ENCODE peak calls at places on chromosomes 3 and 15, in five cellular contexts. T is body of pancreas, K is WERI-Rb-1, E is HepG2, C is pancreas. P is an unnamed sample.
A peak's percentile ranks its signal among the peaks of the same experiment; 100 is the strongest.

GRCh38 chr3:197478746-197479668 is 76.8 kb downstream of the BDH1 start:
- DNase-seq in T (peak; percentile 32), C (no peak), E (no peak), K (no peak), P (no peak)

GRCh38 chr15:31387101-31387482 is 60.5 kb downstream of the KLF13 start:
- DNase-seq in C (no peak), E (no peak), K (no peak), T (no peak), P (no peak)

GRCh38 chr15:62850791-62851291 is 191.7 kb upstream of the TPM1 start:
- DNase-seq in C (no peak), K (no peak), E (peak; percentile 83), T (no peak), P (no peak)

GRCh38 chr15:44029940-44030568 is 165.0 kb downstream of the FRMD5 start:
- DNase-seq in E (no peak), C (no peak), T (no peak), K (no peak), P (no peak)

GRCh38 chr3:82791241-82791640 is 1029.8 kb upstream of the GBE1 start:
- DNase-seq in K (no peak), T (no peak), C (no peak), E (no peak), P (peak; percentile 64)

GRCh38 chr15:39194431-39194830 is 386.4 kb upstream of the THBS1 start:
- DNase-seq in T (no peak), C (no peak), K (no peak), E (no peak), P (no peak)

GRCh38 chr3:194852836-194853508 is 167.3 kb downstream of the FAM43A start:
- DNase-seq in T (no peak), K (no peak), E (no peak), C (no peak), P (no peak)

GRCh38 chr3:175702956-175703355 is 843.8 kb downstream of the NAALADL2 start:
- DNase-seq in K (no peak), E (no peak), C (no peak), T (no peak), P (no peak)

GRCh38 chr15:101022876-101023275 is 103.7 kb downstream of the LRRK1 start:
- DNase-seq in T (no peak), C (no peak), E (no peak), K (peak; percentile 34), P (peak; percentile 26)

GRCh38 chr3:97990624-97991277 is 18.5 kb upstream of the RIOX2 start:
- DNase-seq in C (no peak), T (no peak), E (no peak), K (no peak), P (no peak)

GRCh38 chr15:61314443-61314842 is 85.3 kb upstream of the RORA start:
- DNase-seq in K (no peak), T (no peak), C (no peak), E (no peak), P (no peak)

GRCh38 chr3:4982773-4983738 is 3.8 kb downstream of the BHLHE40 start:
- DNase-seq in C (peak; percentile 38), T (peak; percentile 22), K (no peak), E (no peak), P (no peak)

GRCh38 chr15:62344806-62345539 is 179.9 kb upstream of the C2CD4B start:
- DNase-seq in K (peak; percentile 84), C (peak; percentile 47), T (peak; percentile 88), E (peak; percentile 77), P (no peak)

GRCh38 chr3:17740703-17741102 is 1.7 kb downstream of the TBC1D5 start:
- DNase-seq in C (no peak), T (peak; percentile 28), K (no peak), E (peak; percentile 92), P (no peak)

GRCh38 chr3:33089515-33089914 is 7.4 kb downstream of the GLB1 start:
- DNase-seq in E (no peak), K (no peak), T (no peak), C (no peak), P (no peak)

GRCh38 chr3:131591394-131591990 is 88.7 kb upstream of the MRPL3 start:
- DNase-seq in K (no peak), T (no peak), E (no peak), C (no peak), P (no peak)

GRCh38 chr15:48602358-48603122 is 43.0 kb downstream of the FBN1 start:
- DNase-seq in K (no peak), T (no peak), C (no peak), E (no peak), P (no peak)

GRCh38 chr3:51388286-51389029 is 2.6 kb upstream of the RBM15B start:
- DNase-seq in T (peak; percentile 18), E (peak; percentile 45), K (no peak), C (no peak), P (peak; percentile 54)

GRCh38 chr15:94912760-94913159 is 681.4 kb downstream of the MCTP2 start:
- DNase-seq in E (no peak), T (no peak), C (no peak), K (no peak), P (no peak)
- H3K27ac ChIP-seq in E (no peak overlapping the region), T (no peak overlapping the region), C (no peak overlapping the region), K (no peak overlapping the region), P (no peak overlapping the region)

GRCh38 chr3:112090899-112091586 is 4.9 kb downstream of the C3orf52 start:
- DNase-seq in E (no peak), C (peak; percentile 31), K (no peak), T (peak; percentile 66), P (no peak)
- H3K27ac ChIP-seq in E (no peak overlapping the region), C (peak overlapping the region; percentile 89), K (no peak overlapping the region), T (peak overlapping the region; percentile 81), P (no peak overlapping the region)

DNA sequence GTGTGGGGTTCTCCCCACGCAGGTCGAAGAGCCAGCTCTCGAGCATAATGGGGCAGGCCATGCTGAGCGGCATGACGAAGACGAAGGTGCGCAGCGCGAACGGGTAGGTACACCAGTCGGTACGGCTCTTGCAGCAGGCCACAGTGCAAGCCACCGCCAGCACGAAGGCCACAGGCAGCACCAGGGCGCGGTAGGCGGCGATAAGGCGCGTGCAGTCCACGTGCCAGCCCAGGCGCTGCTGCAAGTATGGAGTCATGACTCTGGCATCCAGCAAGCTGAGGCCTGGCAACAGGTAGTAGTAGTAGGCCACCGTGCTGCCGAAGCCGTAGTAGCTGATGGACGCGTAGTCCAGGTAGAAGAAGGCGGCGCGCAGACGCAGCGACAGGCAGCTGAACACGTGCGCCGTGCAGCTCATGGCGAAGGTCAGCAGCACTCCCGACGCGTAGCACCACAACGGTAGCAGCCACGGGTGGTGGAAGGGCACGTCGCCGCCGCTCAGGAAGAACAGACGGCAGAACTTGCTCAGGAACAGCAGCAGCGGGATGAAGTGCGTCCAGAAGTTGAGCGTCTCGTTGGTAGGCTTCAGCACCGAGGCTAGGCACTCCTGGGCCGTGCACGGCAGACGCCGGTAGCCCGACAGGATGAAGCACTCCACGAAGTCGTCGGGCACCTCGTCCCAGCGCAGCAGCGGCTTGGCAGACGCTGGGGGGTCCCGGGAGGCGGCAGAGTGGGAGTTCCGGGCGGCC is 781 bp downstream of the PAQR9 start:
- DNase-seq in T (no peak), C (no peak), E (no peak), K (peak; percentile 17), P (peak; percentile 71)
- H3K27ac ChIP-seq in T (no peak overlapping the region), C (no peak overlapping the region), E (peak overlapping the region; percentile 68), K (peak overlapping the region; percentile 84), P (no peak overlapping the region)

GRCh38 chr3:123104550-123104949 is 37.7 kb downstream of the PDIA5 start:
- DNase-seq in E (no peak), C (no peak), K (no peak), T (no peak), P (no peak)
- H3K27ac ChIP-seq in E (no peak overlapping the region), C (no peak overlapping the region), K (peak overlapping the region; percentile 59), T (no peak overlapping the region), P (no peak overlapping the region)

DNA sequence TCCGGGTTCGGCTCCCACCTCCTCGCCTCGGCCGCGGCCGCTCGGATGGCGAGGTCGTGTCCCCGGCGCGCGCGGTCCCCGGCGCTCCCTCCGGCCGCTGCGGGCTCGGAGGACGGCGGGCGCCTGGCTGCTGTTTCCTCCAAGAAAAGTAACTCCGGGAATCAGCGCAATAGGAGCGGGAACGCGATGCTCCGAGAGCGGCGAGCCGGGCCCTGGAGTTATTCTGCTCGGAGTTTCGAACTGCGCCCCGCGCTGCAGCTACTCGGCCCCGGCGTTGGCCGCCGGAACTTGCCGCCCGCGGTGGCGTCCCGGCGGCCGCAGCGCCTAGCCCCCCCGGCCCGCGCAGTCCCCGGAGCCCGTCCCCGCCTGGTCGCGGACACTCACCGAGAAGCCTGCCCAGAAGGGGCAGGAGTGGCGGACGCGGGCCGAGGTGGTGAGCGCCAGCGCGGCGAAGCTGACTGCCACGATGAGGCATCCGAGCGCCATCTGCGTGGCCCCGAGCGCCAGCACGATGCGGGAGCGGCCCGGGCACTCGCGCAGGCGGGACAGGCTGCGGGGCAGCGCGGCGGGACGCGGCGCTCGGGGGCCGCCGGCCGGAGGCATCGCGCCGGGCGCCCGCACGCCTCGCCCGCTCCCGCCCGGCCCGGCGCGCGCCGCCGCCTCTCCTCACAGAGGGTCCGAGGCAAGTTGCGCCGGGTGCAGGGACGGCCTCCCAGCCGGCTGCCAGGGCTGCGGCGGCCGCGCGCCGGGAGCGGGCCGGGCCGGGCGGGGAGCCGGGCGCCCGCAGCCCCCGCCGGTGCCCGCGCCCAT is 251.9 kb downstream of the TJP1 start:
- DNase-seq in T (peak; percentile 31), E (no peak), K (peak; percentile 14), C (peak; percentile 48), P (peak; percentile 72)
- H3K27ac ChIP-seq in T (peak overlapping the region; percentile 32), E (no peak overlapping the region), K (no peak overlapping the region), C (peak overlapping the region; percentile 66), P (no peak overlapping the region)

GRCh38 chr15:55257933-55258332 is 31.7 kb downstream of the RAB27A start:
- DNase-seq in E (no peak), K (no peak), T (no peak), C (no peak), P (no peak)

GRCh38 chr15:55257014-55257670 is 32.5 kb downstream of the RAB27A start:
- DNase-seq in K (no peak), C (no peak), T (no peak), E (no peak), P (no peak)

GRCh38 chr15:55254916-55255679 is 34.5 kb downstream of the RAB27A start:
- DNase-seq in E (no peak), T (no peak), K (no peak), C (no peak), P (no peak)

GRCh38 chr15:55255714-55256113 is 33.9 kb downstream of the RAB27A start:
- DNase-seq in T (no peak), K (no peak), E (no peak), C (no peak), P (no peak)

GRCh38 chr15:55256281-55257013 is 33.2 kb downstream of the RAB27A start:
- DNase-seq in K (no peak), E (peak; percentile 5), T (no peak), C (no peak), P (no peak)
- H3K27ac ChIP-seq in K (no peak overlapping the region), E (no peak overlapping the region), T (no peak overlapping the region), C (no peak overlapping the region), P (no peak overlapping the region)

GRCh38 chr3:172155880-172156279 is 116.5 kb downstream of the FNDC3B start:
- DNase-seq in K (no peak), T (no peak), E (no peak), C (no peak), P (no peak)
- H3K27ac ChIP-seq in K (no peak overlapping the region), T (no peak overlapping the region), E (peak overlapping the region; percentile 5), C (peak overlapping the region; percentile 58), P (peak overlapping the region; percentile 50)